ENCODE peak calls at places on chromosomes 3 and 15, in seven cellular contexts. One of them, this sample, is unnamed.

GRCh38 chr3:11434697-11435096 is 162.5 kb downstream of the ATG7 start:
- DNase-seq in breast epithelium: no peak
- DNase-seq in HepG2: no peak
- DNase-seq in HL-60: no peak
- DNase-seq in transverse colon: no peak
- DNase-seq in H1: no peak
- DNase-seq in endothelial cell of umbilical vein: no peak
- DNase-seq in this sample: no peak

GRCh38 chr3:133570937-133571320 is 2.6 kb upstream of the CDV3 start:
- DNase-seq in HepG2: no peak
- DNase-seq in breast epithelium: no peak
- DNase-seq in endothelial cell of umbilical vein: peak
- DNase-seq in transverse colon: no peak
- DNase-seq in H1: no peak
- DNase-seq in HL-60: no peak
- DNase-seq in this sample: no peak

GRCh38 chr3:157542711-157543485 is 39.7 kb upstream of the VEPH1 start:
- DNase-seq in breast epithelium: peak
- DNase-seq in transverse colon: peak
- DNase-seq in H1: peak
- DNase-seq in endothelial cell of umbilical vein: peak
- DNase-seq in HL-60: peak
- DNase-seq in HepG2: no peak
- DNase-seq in this sample: peak

GRCh38 chr15:79602731-79603130 is 170.6 kb downstream of the MINAR1 start:
- DNase-seq in HL-60: no peak
- DNase-seq in breast epithelium: no peak
- DNase-seq in endothelial cell of umbilical vein: no peak
- DNase-seq in HepG2: no peak
- DNase-seq in transverse colon: no peak
- DNase-seq in H1: no peak
- DNase-seq in this sample: no peak

GRCh38 chr3:107367353-107367752 is 9.9 kb upstream of the CCDC54 start:
- DNase-seq in HL-60: peak
- DNase-seq in HepG2: no peak
- DNase-seq in breast epithelium: no peak
- DNase-seq in transverse colon: no peak
- DNase-seq in endothelial cell of umbilical vein: no peak
- DNase-seq in H1: no peak
- DNase-seq in this sample: no peak

GRCh38 chr15:96422153-96422552 is 91.7 kb downstream of the NR2F2 start:
- DNase-seq in transverse colon: no peak
- DNase-seq in HepG2: no peak
- DNase-seq in breast epithelium: no peak
- DNase-seq in endothelial cell of umbilical vein: no peak
- DNase-seq in HL-60: no peak
- DNase-seq in H1: no peak
- DNase-seq in this sample: no peak

GRCh38 chr15:55221090-55222011 is 24.6 kb upstream of the RSL24D1 start:
- DNase-seq in transverse colon: no peak
- DNase-seq in breast epithelium: no peak
- DNase-seq in H1: no peak
- DNase-seq in HepG2: peak
- DNase-seq in HL-60: peak
- DNase-seq in endothelial cell of umbilical vein: peak
- DNase-seq in this sample: no peak

GRCh38 chr3:111714305-111714704 is 119.2 kb upstream of the ZBED2 start:
- DNase-seq in endothelial cell of umbilical vein: no peak
- DNase-seq in HL-60: no peak
- DNase-seq in H1: peak
- DNase-seq in HepG2: no peak
- DNase-seq in transverse colon: no peak
- DNase-seq in breast epithelium: no peak
- DNase-seq in this sample: no peak

GRCh38 chr3:194572131-194572789 is 61.0 kb downstream of the TMEM44 start:
- DNase-seq in endothelial cell of umbilical vein: peak
- DNase-seq in HL-60: no peak
- DNase-seq in H1: no peak
- DNase-seq in HepG2: peak
- DNase-seq in breast epithelium: no peak
- DNase-seq in transverse colon: peak
- DNase-seq in this sample: no peak
- TF ChIP-seq POLR2AphosphoS5 in endothelial cell of umbilical vein: no peak
- TF ChIP-seq POLR2AphosphoS5 in HL-60: no peak
- TF ChIP-seq POLR2AphosphoS5 in H1: no peak
- TF ChIP-seq POLR2AphosphoS5 in HepG2: no peak
- TF ChIP-seq POLR2AphosphoS5 in breast epithelium: peak
- TF ChIP-seq POLR2AphosphoS5 in transverse colon: no peak
- TF ChIP-seq POLR2AphosphoS5 in this sample: no peak

GRCh38 chr3:190580443-190580842 is 66.6 kb downstream of the IL1RAP start:
- DNase-seq in breast epithelium: no peak
- DNase-seq in endothelial cell of umbilical vein: no peak
- DNase-seq in transverse colon: no peak
- DNase-seq in HL-60: no peak
- DNase-seq in H1: no peak
- DNase-seq in HepG2: peak
- DNase-seq in this sample: no peak

GRCh38 chr3:190581041-190581501 is 67.2 kb downstream of the IL1RAP start:
- DNase-seq in HepG2: no peak
- DNase-seq in H1: no peak
- DNase-seq in breast epithelium: no peak
- DNase-seq in endothelial cell of umbilical vein: peak
- DNase-seq in HL-60: no peak
- DNase-seq in transverse colon: no peak
- DNase-seq in this sample: no peak

GRCh38 chr3:190577225-190577624 is 63.3 kb downstream of the IL1RAP start:
- DNase-seq in HL-60: no peak
- DNase-seq in H1: no peak
- DNase-seq in transverse colon: no peak
- DNase-seq in HepG2: no peak
- DNase-seq in endothelial cell of umbilical vein: no peak
- DNase-seq in breast epithelium: no peak
- DNase-seq in this sample: no peak

GRCh38 chr3:190582667-190583066 is 68.8 kb downstream of the IL1RAP start:
- DNase-seq in endothelial cell of umbilical vein: no peak
- DNase-seq in transverse colon: no peak
- DNase-seq in H1: no peak
- DNase-seq in HepG2: no peak
- DNase-seq in HL-60: no peak
- DNase-seq in breast epithelium: no peak
- DNase-seq in this sample: no peak

GRCh38 chr3:190579514-190580137 is 65.7 kb downstream of the IL1RAP start:
- DNase-seq in breast epithelium: no peak
- DNase-seq in HepG2: no peak
- DNase-seq in H1: no peak
- DNase-seq in transverse colon: no peak
- DNase-seq in endothelial cell of umbilical vein: no peak
- DNase-seq in HL-60: no peak
- DNase-seq in this sample: no peak
- H3K27ac ChIP-seq in breast epithelium: no peak
- H3K27ac ChIP-seq in HepG2: no peak
- H3K27ac ChIP-seq in H1: no peak
- H3K27ac ChIP-seq in transverse colon: no peak
- H3K27ac ChIP-seq in endothelial cell of umbilical vein: no peak
- H3K27ac ChIP-seq in HL-60: no peak
- H3K27ac ChIP-seq in this sample: no peak

GRCh38 chr15:58136731-58137130 is 1.4 kb upstream of the AQP9 start:
- DNase-seq in breast epithelium: no peak
- DNase-seq in HepG2: no peak
- DNase-seq in endothelial cell of umbilical vein: no peak
- DNase-seq in H1: no peak
- DNase-seq in transverse colon: no peak
- DNase-seq in HL-60: no peak
- DNase-seq in this sample: no peak
- TF ChIP-seq POLR2AphosphoS5 in breast epithelium: no peak
- TF ChIP-seq POLR2AphosphoS5 in HepG2: no peak
- TF ChIP-seq POLR2AphosphoS5 in endothelial cell of umbilical vein: no peak
- TF ChIP-seq POLR2AphosphoS5 in H1: no peak
- TF ChIP-seq POLR2AphosphoS5 in transverse colon: no peak
- TF ChIP-seq POLR2AphosphoS5 in HL-60: no peak
- TF ChIP-seq POLR2AphosphoS5 in this sample: no peak

DNA sequence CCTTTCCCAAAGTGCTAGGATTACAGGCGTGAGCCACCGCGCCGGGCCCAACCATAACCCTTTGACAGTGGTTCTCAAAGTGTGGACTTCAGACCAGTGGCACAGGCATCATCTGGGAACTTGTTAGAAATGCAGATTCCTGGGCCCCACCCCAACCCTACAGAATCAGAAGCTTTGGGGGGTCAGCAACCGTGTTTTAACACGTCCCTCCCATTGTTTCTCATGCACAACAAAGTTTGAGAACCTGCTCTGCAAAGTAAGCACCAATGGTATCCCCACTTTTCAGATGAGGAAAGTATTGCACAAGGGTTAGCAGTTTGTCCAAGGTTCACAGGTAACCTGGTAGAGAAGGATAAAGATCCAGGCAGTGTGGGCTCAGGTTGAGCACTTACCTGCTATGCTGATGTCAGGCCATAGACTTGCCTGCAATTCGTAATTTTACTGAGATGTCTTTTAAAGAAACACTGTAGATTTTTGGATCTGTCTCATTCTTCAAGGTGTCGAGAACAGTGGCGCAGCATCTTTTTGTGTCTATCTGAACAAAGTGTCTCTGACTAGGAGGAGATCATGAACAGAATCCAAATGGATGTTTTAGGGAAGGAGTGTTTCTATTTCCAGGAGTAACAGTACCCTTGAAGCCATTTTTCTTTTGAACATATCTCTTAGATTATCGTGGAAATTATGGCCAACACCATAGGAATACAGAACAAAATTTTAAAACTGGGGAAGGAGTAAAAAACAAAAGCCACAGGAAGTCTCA is 2.5 kb downstream of the GXYLT2 start:
- DNase-seq in endothelial cell of umbilical vein: no peak
- DNase-seq in H1: no peak
- DNase-seq in breast epithelium: no peak
- DNase-seq in transverse colon: no peak
- DNase-seq in HL-60: no peak
- DNase-seq in HepG2: peak
- DNase-seq in this sample: no peak
- H3K27ac ChIP-seq in endothelial cell of umbilical vein: no peak
- H3K27ac ChIP-seq in H1: no peak
- H3K27ac ChIP-seq in breast epithelium: peak
- H3K27ac ChIP-seq in transverse colon: peak
- H3K27ac ChIP-seq in HL-60: no peak
- H3K27ac ChIP-seq in HepG2: no peak
- H3K27ac ChIP-seq in this sample: no peak

GRCh38 chr3:195803309-195803908 is 8.3 kb downstream of the MUC4 start:
- DNase-seq in HepG2: no peak
- DNase-seq in HL-60: no peak
- DNase-seq in H1: no peak
- DNase-seq in endothelial cell of umbilical vein: no peak
- DNase-seq in transverse colon: no peak
- DNase-seq in breast epithelium: no peak
- DNase-seq in this sample: no peak
- TF ChIP-seq POLR2AphosphoS5 in HepG2: no peak
- TF ChIP-seq POLR2AphosphoS5 in HL-60: no peak
- TF ChIP-seq POLR2AphosphoS5 in H1: no peak
- TF ChIP-seq POLR2AphosphoS5 in endothelial cell of umbilical vein: no peak
- TF ChIP-seq POLR2AphosphoS5 in transverse colon: no peak
- TF ChIP-seq POLR2AphosphoS5 in breast epithelium: no peak
- TF ChIP-seq POLR2AphosphoS5 in this sample: no peak

DNA sequence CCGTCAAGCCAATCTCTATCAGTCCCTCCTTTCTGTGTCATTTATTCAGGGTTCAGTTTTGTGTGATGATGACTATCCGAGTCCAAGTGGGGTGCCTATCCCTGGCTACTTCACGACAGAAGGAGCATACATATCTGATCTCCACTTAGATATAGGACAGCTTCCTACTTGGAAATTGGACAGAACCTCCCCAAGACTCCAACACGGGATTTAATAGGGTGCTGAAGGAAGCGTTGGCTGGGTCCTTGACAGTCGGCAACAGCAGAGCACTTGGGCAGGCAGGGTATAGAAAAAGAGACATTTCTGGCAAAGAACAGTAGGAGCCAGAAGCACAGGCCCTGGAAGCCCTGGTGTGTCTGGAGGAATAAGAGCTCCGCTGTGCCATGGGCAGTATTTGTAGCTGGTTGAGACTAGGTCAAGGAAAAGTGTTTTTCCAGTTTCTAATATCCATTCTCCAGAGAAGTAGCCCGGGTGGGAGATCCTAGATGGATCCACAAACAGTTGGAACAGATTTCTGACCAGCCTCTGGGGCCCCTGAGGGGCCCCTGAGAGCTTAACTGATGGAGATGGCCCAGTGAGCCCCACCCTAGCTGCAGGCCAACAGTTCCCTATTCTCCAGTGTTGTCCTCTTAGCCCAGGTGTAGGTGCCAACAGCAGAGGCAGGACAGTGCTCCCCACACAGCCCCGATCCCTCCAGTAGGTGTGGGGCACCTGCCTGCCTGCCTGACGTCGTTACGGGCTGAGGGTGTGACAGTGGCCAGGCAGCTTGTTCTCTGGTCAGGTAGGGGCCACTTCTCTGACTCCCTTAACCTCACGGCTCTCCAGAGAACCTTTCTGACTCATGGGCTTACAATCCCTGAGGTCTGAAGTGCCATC is 130.8 kb downstream of the CHCHD6 start:
- DNase-seq in endothelial cell of umbilical vein: no peak
- DNase-seq in H1: no peak
- DNase-seq in HepG2: no peak
- DNase-seq in transverse colon: no peak
- DNase-seq in HL-60: no peak
- DNase-seq in breast epithelium: no peak
- DNase-seq in this sample: no peak
- H3K27ac ChIP-seq in endothelial cell of umbilical vein: no peak
- H3K27ac ChIP-seq in H1: no peak
- H3K27ac ChIP-seq in HepG2: no peak
- H3K27ac ChIP-seq in transverse colon: no peak
- H3K27ac ChIP-seq in HL-60: no peak
- H3K27ac ChIP-seq in breast epithelium: no peak
- H3K27ac ChIP-seq in this sample: no peak

DNA sequence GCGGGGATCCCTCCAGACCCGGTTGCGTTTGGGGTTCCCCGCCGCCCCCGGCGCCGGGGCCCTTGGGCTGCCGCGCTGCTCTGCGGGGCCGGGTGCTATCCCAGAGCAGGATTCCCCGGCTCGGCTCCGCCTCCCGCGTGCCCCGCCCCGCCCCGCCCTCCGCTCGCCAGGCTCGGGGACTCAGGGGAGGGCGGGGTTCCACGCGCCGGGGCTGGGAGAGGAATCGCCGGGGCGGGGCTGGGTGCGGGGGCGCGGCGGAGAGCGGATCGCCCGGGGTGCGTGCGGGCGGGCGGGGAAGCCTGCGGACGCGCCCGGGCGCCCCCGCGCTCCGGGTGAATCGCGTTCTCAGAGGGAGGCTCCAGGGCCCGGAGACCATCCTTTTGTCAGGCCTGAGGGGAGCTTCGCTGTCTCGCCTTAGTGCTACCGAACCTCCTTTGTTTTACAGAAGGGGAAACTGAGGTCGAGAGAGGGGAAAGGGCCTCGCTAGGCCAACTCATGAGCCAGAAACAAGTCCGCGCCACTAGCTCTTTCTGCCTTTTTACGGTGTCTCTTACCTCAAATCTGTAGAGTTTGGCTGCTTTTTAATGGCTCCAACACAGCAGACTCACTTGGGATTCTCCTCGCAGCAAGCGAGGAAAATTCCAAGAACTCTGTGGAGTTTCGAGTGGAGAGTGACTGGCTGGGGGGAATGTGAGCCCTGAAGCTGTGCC is at the start of gene TMEM158:
- DNase-seq in HL-60: peak
- DNase-seq in transverse colon: peak
- DNase-seq in HepG2: peak
- DNase-seq in breast epithelium: peak
- DNase-seq in endothelial cell of umbilical vein: peak
- DNase-seq in H1: no peak
- DNase-seq in this sample: peak
- TF ChIP-seq POLR2AphosphoS5 in HL-60: no peak
- TF ChIP-seq POLR2AphosphoS5 in transverse colon: peak
- TF ChIP-seq POLR2AphosphoS5 in HepG2: no peak
- TF ChIP-seq POLR2AphosphoS5 in breast epithelium: no peak
- TF ChIP-seq POLR2AphosphoS5 in endothelial cell of umbilical vein: peak
- TF ChIP-seq POLR2AphosphoS5 in H1: no peak
- TF ChIP-seq POLR2AphosphoS5 in this sample: peak

This sample was measured in prostate gland.